ENCODE peak calls at places on chromosomes 2 and 18, in nine cellular contexts. One of them, this sample, is unnamed.

GRCh38 chr2:33384562-33384961 is 91.9 kb upstream of the RASGRP3 start:
- DNase-seq in AG04450: no peak
- DNase-seq in PC-3: no peak
- DNase-seq in stimulated activated CD4-positive, alpha-beta T cell treated with anti-CD3 and anti-CD28 coated beads, Interleukin-12 subunit alpha, Interleukin-12 subunit beta, amount 100 ng/mL, for 4 hours: no peak
- DNase-seq in SW 1271: no peak
- DNase-seq in EL: no peak
- DNase-seq in GM04504: no peak
- DNase-seq in AML-193: no peak
- DNase-seq in activated CD4-positive, CD25-positive, alpha-beta regulatory T cell treated with anti-CD3 and anti-CD28 coated beads, Interleukin-2, amount 50 U/mL, for 72 hours: no peak
- DNase-seq in this sample: no peak

GRCh38 chr2:29228276-29228675 is 113.1 kb downstream of the CLIP4 start:
- DNase-seq in stimulated activated CD4-positive, alpha-beta T cell treated with anti-CD3 and anti-CD28 coated beads, Interleukin-12 subunit alpha, Interleukin-12 subunit beta, amount 100 ng/mL, for 4 hours: no peak
- DNase-seq in AML-193: no peak
- DNase-seq in PC-3: no peak
- DNase-seq in GM04504: no peak
- DNase-seq in SW 1271: no peak
- DNase-seq in AG04450: no peak
- DNase-seq in activated CD4-positive, CD25-positive, alpha-beta regulatory T cell treated with anti-CD3 and anti-CD28 coated beads, Interleukin-2, amount 50 U/mL, for 72 hours: no peak
- DNase-seq in EL: peak; percentile 72
- DNase-seq in this sample: no peak

GRCh38 chr2:95525294-95526035 is 40.9 kb upstream of the TRIM43B start:
- DNase-seq in activated CD4-positive, CD25-positive, alpha-beta regulatory T cell treated with anti-CD3 and anti-CD28 coated beads, Interleukin-2, amount 50 U/mL, for 72 hours: no peak
- DNase-seq in PC-3: peak; percentile 36
- DNase-seq in SW 1271: no peak
- DNase-seq in stimulated activated CD4-positive, alpha-beta T cell treated with anti-CD3 and anti-CD28 coated beads, Interleukin-12 subunit alpha, Interleukin-12 subunit beta, amount 100 ng/mL, for 4 hours: no peak
- DNase-seq in AML-193: no peak
- DNase-seq in AG04450: no peak
- DNase-seq in EL: no peak
- DNase-seq in GM04504: no peak
- DNase-seq in this sample: no peak

GRCh38 chr2:136305517-136306192 is 187.7 kb upstream of the CXCR4 start:
- DNase-seq in EL: no peak
- DNase-seq in GM04504: no peak
- DNase-seq in stimulated activated CD4-positive, alpha-beta T cell treated with anti-CD3 and anti-CD28 coated beads, Interleukin-12 subunit alpha, Interleukin-12 subunit beta, amount 100 ng/mL, for 4 hours: peak; percentile 37
- DNase-seq in AML-193: peak; percentile 3
- DNase-seq in activated CD4-positive, CD25-positive, alpha-beta regulatory T cell treated with anti-CD3 and anti-CD28 coated beads, Interleukin-2, amount 50 U/mL, for 72 hours: peak; percentile 54
- DNase-seq in AG04450: no peak
- DNase-seq in PC-3: no peak
- DNase-seq in SW 1271: no peak
- DNase-seq in this sample: no peak

GRCh38 chr2:222250313-222250712 is 48.5 kb downstream of the PAX3 start:
- DNase-seq in AML-193: no peak
- DNase-seq in stimulated activated CD4-positive, alpha-beta T cell treated with anti-CD3 and anti-CD28 coated beads, Interleukin-12 subunit alpha, Interleukin-12 subunit beta, amount 100 ng/mL, for 4 hours: no peak
- DNase-seq in GM04504: no peak
- DNase-seq in SW 1271: no peak
- DNase-seq in AG04450: no peak
- DNase-seq in EL: no peak
- DNase-seq in activated CD4-positive, CD25-positive, alpha-beta regulatory T cell treated with anti-CD3 and anti-CD28 coated beads, Interleukin-2, amount 50 U/mL, for 72 hours: no peak
- DNase-seq in PC-3: no peak
- DNase-seq in this sample: no peak

GRCh38 chr2:84257871-84258270 is 201.2 kb downstream of the SUCLG1 start:
- DNase-seq in SW 1271: no peak
- DNase-seq in activated CD4-positive, CD25-positive, alpha-beta regulatory T cell treated with anti-CD3 and anti-CD28 coated beads, Interleukin-2, amount 50 U/mL, for 72 hours: no peak
- DNase-seq in EL: no peak
- DNase-seq in AG04450: no peak
- DNase-seq in PC-3: peak; percentile 25
- DNase-seq in GM04504: peak; percentile 1
- DNase-seq in AML-193: no peak
- DNase-seq in stimulated activated CD4-positive, alpha-beta T cell treated with anti-CD3 and anti-CD28 coated beads, Interleukin-12 subunit alpha, Interleukin-12 subunit beta, amount 100 ng/mL, for 4 hours: no peak
- DNase-seq in this sample: no peak

GRCh38 chr2:150789376-150789905 is 302.0 kb upstream of the RND3 start:
- DNase-seq in GM04504: no peak
- DNase-seq in EL: no peak
- DNase-seq in activated CD4-positive, CD25-positive, alpha-beta regulatory T cell treated with anti-CD3 and anti-CD28 coated beads, Interleukin-2, amount 50 U/mL, for 72 hours: no peak
- DNase-seq in AML-193: no peak
- DNase-seq in AG04450: no peak
- DNase-seq in PC-3: no peak
- DNase-seq in stimulated activated CD4-positive, alpha-beta T cell treated with anti-CD3 and anti-CD28 coated beads, Interleukin-12 subunit alpha, Interleukin-12 subunit beta, amount 100 ng/mL, for 4 hours: no peak
- DNase-seq in SW 1271: no peak
- DNase-seq in this sample: no peak

GRCh38 chr18:13477147-13477683 is 249.1 kb downstream of the FAM210A start:
- DNase-seq in EL: no peak
- DNase-seq in GM04504: no peak
- DNase-seq in AG04450: no peak
- DNase-seq in stimulated activated CD4-positive, alpha-beta T cell treated with anti-CD3 and anti-CD28 coated beads, Interleukin-12 subunit alpha, Interleukin-12 subunit beta, amount 100 ng/mL, for 4 hours: no peak
- DNase-seq in SW 1271: no peak
- DNase-seq in AML-193: no peak
- DNase-seq in PC-3: no peak
- DNase-seq in activated CD4-positive, CD25-positive, alpha-beta regulatory T cell treated with anti-CD3 and anti-CD28 coated beads, Interleukin-2, amount 50 U/mL, for 72 hours: no peak
- DNase-seq in this sample: no peak

GRCh38 chr2:212032032-212032431 is 506.6 kb downstream of the ERBB4 start:
- DNase-seq in stimulated activated CD4-positive, alpha-beta T cell treated with anti-CD3 and anti-CD28 coated beads, Interleukin-12 subunit alpha, Interleukin-12 subunit beta, amount 100 ng/mL, for 4 hours: no peak
- DNase-seq in GM04504: no peak
- DNase-seq in SW 1271: no peak
- DNase-seq in PC-3: peak; percentile 13
- DNase-seq in activated CD4-positive, CD25-positive, alpha-beta regulatory T cell treated with anti-CD3 and anti-CD28 coated beads, Interleukin-2, amount 50 U/mL, for 72 hours: no peak
- DNase-seq in EL: peak; percentile 80
- DNase-seq in AML-193: no peak
- DNase-seq in AG04450: no peak
- DNase-seq in this sample: no peak

GRCh38 chr2:48435909-48436308 is 94.0 kb upstream of the STON1 start:
- DNase-seq in PC-3: peak; percentile 13
- DNase-seq in GM04504: no peak
- DNase-seq in AML-193: no peak
- DNase-seq in stimulated activated CD4-positive, alpha-beta T cell treated with anti-CD3 and anti-CD28 coated beads, Interleukin-12 subunit alpha, Interleukin-12 subunit beta, amount 100 ng/mL, for 4 hours: no peak
- DNase-seq in SW 1271: no peak
- DNase-seq in activated CD4-positive, CD25-positive, alpha-beta regulatory T cell treated with anti-CD3 and anti-CD28 coated beads, Interleukin-2, amount 50 U/mL, for 72 hours: no peak
- DNase-seq in AG04450: no peak
- DNase-seq in EL: no peak
- DNase-seq in this sample: no peak

GRCh38 chr2:6824962-6825361 is 40.7 kb downstream of the CMPK2 start:
- DNase-seq in activated CD4-positive, CD25-positive, alpha-beta regulatory T cell treated with anti-CD3 and anti-CD28 coated beads, Interleukin-2, amount 50 U/mL, for 72 hours: no peak
- DNase-seq in EL: peak; percentile 67
- DNase-seq in AML-193: no peak
- DNase-seq in SW 1271: no peak
- DNase-seq in GM04504: no peak
- DNase-seq in stimulated activated CD4-positive, alpha-beta T cell treated with anti-CD3 and anti-CD28 coated beads, Interleukin-12 subunit alpha, Interleukin-12 subunit beta, amount 100 ng/mL, for 4 hours: no peak
- DNase-seq in AG04450: no peak
- DNase-seq in PC-3: no peak
- DNase-seq in this sample: no peak

GRCh38 chr2:226154610-226155009 is 645.0 kb downstream of the IRS1 start:
- DNase-seq in AML-193: no peak
- DNase-seq in EL: no peak
- DNase-seq in SW 1271: no peak
- DNase-seq in GM04504: no peak
- DNase-seq in PC-3: no peak
- DNase-seq in activated CD4-positive, CD25-positive, alpha-beta regulatory T cell treated with anti-CD3 and anti-CD28 coated beads, Interleukin-2, amount 50 U/mL, for 72 hours: no peak
- DNase-seq in stimulated activated CD4-positive, alpha-beta T cell treated with anti-CD3 and anti-CD28 coated beads, Interleukin-12 subunit alpha, Interleukin-12 subunit beta, amount 100 ng/mL, for 4 hours: no peak
- DNase-seq in AG04450: no peak
- DNase-seq in this sample: no peak

GRCh38 chr2:201698588-201699226 is at the start of gene MPP4:
- DNase-seq in activated CD4-positive, CD25-positive, alpha-beta regulatory T cell treated with anti-CD3 and anti-CD28 coated beads, Interleukin-2, amount 50 U/mL, for 72 hours: no peak
- DNase-seq in SW 1271: peak; percentile 4
- DNase-seq in stimulated activated CD4-positive, alpha-beta T cell treated with anti-CD3 and anti-CD28 coated beads, Interleukin-12 subunit alpha, Interleukin-12 subunit beta, amount 100 ng/mL, for 4 hours: no peak
- DNase-seq in EL: peak; percentile 77
- DNase-seq in AG04450: no peak
- DNase-seq in AML-193: no peak
- DNase-seq in PC-3: peak; percentile 80
- DNase-seq in GM04504: peak; percentile 60
- DNase-seq in this sample: no peak

GRCh38 chr2:235021752-235022151 is 69.9 kb downstream of the SH3BP4 start:
- DNase-seq in PC-3: peak; percentile 95
- DNase-seq in activated CD4-positive, CD25-positive, alpha-beta regulatory T cell treated with anti-CD3 and anti-CD28 coated beads, Interleukin-2, amount 50 U/mL, for 72 hours: no peak
- DNase-seq in AG04450: peak; percentile 47
- DNase-seq in SW 1271: peak; percentile 50
- DNase-seq in EL: peak; percentile 95
- DNase-seq in stimulated activated CD4-positive, alpha-beta T cell treated with anti-CD3 and anti-CD28 coated beads, Interleukin-12 subunit alpha, Interleukin-12 subunit beta, amount 100 ng/mL, for 4 hours: no peak
- DNase-seq in AML-193: no peak
- DNase-seq in GM04504: peak; percentile 82
- DNase-seq in this sample: no peak

GRCh38 chr18:73414598-73414997 is 546.8 kb upstream of the NETO1 start:
- DNase-seq in GM04504: no peak
- DNase-seq in PC-3: no peak
- DNase-seq in stimulated activated CD4-positive, alpha-beta T cell treated with anti-CD3 and anti-CD28 coated beads, Interleukin-12 subunit alpha, Interleukin-12 subunit beta, amount 100 ng/mL, for 4 hours: no peak
- DNase-seq in SW 1271: no peak
- DNase-seq in AML-193: no peak
- DNase-seq in AG04450: no peak
- DNase-seq in activated CD4-positive, CD25-positive, alpha-beta regulatory T cell treated with anti-CD3 and anti-CD28 coated beads, Interleukin-2, amount 50 U/mL, for 72 hours: no peak
- DNase-seq in EL: no peak
- DNase-seq in this sample: no peak

GRCh38 chr2:97724501-97724900 is 11.1 kb downstream of the ZAP70 start:
- DNase-seq in activated CD4-positive, CD25-positive, alpha-beta regulatory T cell treated with anti-CD3 and anti-CD28 coated beads, Interleukin-2, amount 50 U/mL, for 72 hours: no peak
- DNase-seq in AG04450: no peak
- DNase-seq in AML-193: no peak
- DNase-seq in EL: no peak
- DNase-seq in SW 1271: no peak
- DNase-seq in PC-3: no peak
- DNase-seq in GM04504: no peak
- DNase-seq in stimulated activated CD4-positive, alpha-beta T cell treated with anti-CD3 and anti-CD28 coated beads, Interleukin-12 subunit alpha, Interleukin-12 subunit beta, amount 100 ng/mL, for 4 hours: no peak
- DNase-seq in this sample: no peak

GRCh38 chr2:88074854-88075292 is 7.2 kb downstream of the SMYD1 start:
- DNase-seq in stimulated activated CD4-positive, alpha-beta T cell treated with anti-CD3 and anti-CD28 coated beads, Interleukin-12 subunit alpha, Interleukin-12 subunit beta, amount 100 ng/mL, for 4 hours: no peak
- DNase-seq in SW 1271: no peak
- DNase-seq in GM04504: no peak
- DNase-seq in EL: peak; percentile 84
- DNase-seq in activated CD4-positive, CD25-positive, alpha-beta regulatory T cell treated with anti-CD3 and anti-CD28 coated beads, Interleukin-2, amount 50 U/mL, for 72 hours: no peak
- DNase-seq in AG04450: peak; percentile 21
- DNase-seq in PC-3: peak; percentile 77
- DNase-seq in AML-193: peak; percentile 74
- DNase-seq in this sample: no peak

GRCh38 chr2:66537001-66537400 is 102.1 kb downstream of the MEIS1 start:
- DNase-seq in stimulated activated CD4-positive, alpha-beta T cell treated with anti-CD3 and anti-CD28 coated beads, Interleukin-12 subunit alpha, Interleukin-12 subunit beta, amount 100 ng/mL, for 4 hours: no peak
- DNase-seq in AG04450: no peak
- DNase-seq in EL: peak; percentile 18
- DNase-seq in activated CD4-positive, CD25-positive, alpha-beta regulatory T cell treated with anti-CD3 and anti-CD28 coated beads, Interleukin-2, amount 50 U/mL, for 72 hours: no peak
- DNase-seq in AML-193: no peak
- DNase-seq in GM04504: no peak
- DNase-seq in PC-3: no peak
- DNase-seq in SW 1271: no peak
- DNase-seq in this sample: no peak

GRCh38 chr2:173523497-173523896 is 168.8 kb downstream of the CDCA7 start:
- DNase-seq in PC-3: no peak
- DNase-seq in EL: no peak
- DNase-seq in GM04504: no peak
- DNase-seq in AML-193: no peak
- DNase-seq in AG04450: no peak
- DNase-seq in stimulated activated CD4-positive, alpha-beta T cell treated with anti-CD3 and anti-CD28 coated beads, Interleukin-12 subunit alpha, Interleukin-12 subunit beta, amount 100 ng/mL, for 4 hours: no peak
- DNase-seq in activated CD4-positive, CD25-positive, alpha-beta regulatory T cell treated with anti-CD3 and anti-CD28 coated beads, Interleukin-2, amount 50 U/mL, for 72 hours: no peak
- DNase-seq in SW 1271: no peak
- DNase-seq in this sample: no peak

GRCh38 chr18:10139783-10140410 is 226.1 kb downstream of the VAPA start:
- DNase-seq in AML-193: no peak
- DNase-seq in PC-3: peak; percentile 49
- DNase-seq in GM04504: peak; percentile 69
- DNase-seq in stimulated activated CD4-positive, alpha-beta T cell treated with anti-CD3 and anti-CD28 coated beads, Interleukin-12 subunit alpha, Interleukin-12 subunit beta, amount 100 ng/mL, for 4 hours: no peak
- DNase-seq in SW 1271: no peak
- DNase-seq in activated CD4-positive, CD25-positive, alpha-beta regulatory T cell treated with anti-CD3 and anti-CD28 coated beads, Interleukin-2, amount 50 U/mL, for 72 hours: no peak
- DNase-seq in AG04450: no peak
- DNase-seq in EL: peak; percentile 82
- DNase-seq in this sample: peak; percentile 60

GRCh38 chr2:53787911-53788289 is 1.1 kb downstream of the ERLEC1 start:
- DNase-seq in AG04450: no peak
- DNase-seq in stimulated activated CD4-positive, alpha-beta T cell treated with anti-CD3 and anti-CD28 coated beads, Interleukin-12 subunit alpha, Interleukin-12 subunit beta, amount 100 ng/mL, for 4 hours: no peak
- DNase-seq in activated CD4-positive, CD25-positive, alpha-beta regulatory T cell treated with anti-CD3 and anti-CD28 coated beads, Interleukin-2, amount 50 U/mL, for 72 hours: no peak
- DNase-seq in PC-3: peak; percentile 14
- DNase-seq in SW 1271: no peak
- DNase-seq in AML-193: peak; percentile 14
- DNase-seq in GM04504: peak; percentile 0
- DNase-seq in EL: no peak
- DNase-seq in this sample: no peak

GRCh38 chr18:45802814-45803492 is 22.5 kb upstream of the SIGLEC15 start:
- DNase-seq in AG04450: peak; percentile 95
- DNase-seq in stimulated activated CD4-positive, alpha-beta T cell treated with anti-CD3 and anti-CD28 coated beads, Interleukin-12 subunit alpha, Interleukin-12 subunit beta, amount 100 ng/mL, for 4 hours: no peak
- DNase-seq in PC-3: peak; percentile 87
- DNase-seq in activated CD4-positive, CD25-positive, alpha-beta regulatory T cell treated with anti-CD3 and anti-CD28 coated beads, Interleukin-2, amount 50 U/mL, for 72 hours: no peak
- DNase-seq in AML-193: peak; percentile 35
- DNase-seq in SW 1271: peak; percentile 70
- DNase-seq in EL: peak; percentile 94
- DNase-seq in GM04504: peak; percentile 94
- DNase-seq in this sample: no peak

GRCh38 chr2:113980946-113981345 is 91.1 kb downstream of the ACTR3 start:
- DNase-seq in SW 1271: no peak
- DNase-seq in EL: peak; percentile 39
- DNase-seq in activated CD4-positive, CD25-positive, alpha-beta regulatory T cell treated with anti-CD3 and anti-CD28 coated beads, Interleukin-2, amount 50 U/mL, for 72 hours: no peak
- DNase-seq in stimulated activated CD4-positive, alpha-beta T cell treated with anti-CD3 and anti-CD28 coated beads, Interleukin-12 subunit alpha, Interleukin-12 subunit beta, amount 100 ng/mL, for 4 hours: no peak
- DNase-seq in GM04504: no peak
- DNase-seq in PC-3: peak; percentile 20
- DNase-seq in AML-193: no peak
- DNase-seq in AG04450: no peak
- DNase-seq in this sample: no peak

GRCh38 chr18:3246636-3247242 is 862 bp upstream of the MYL12A start:
- DNase-seq in stimulated activated CD4-positive, alpha-beta T cell treated with anti-CD3 and anti-CD28 coated beads, Interleukin-12 subunit alpha, Interleukin-12 subunit beta, amount 100 ng/mL, for 4 hours: peak; percentile 26
- DNase-seq in GM04504: no peak
- DNase-seq in activated CD4-positive, CD25-positive, alpha-beta regulatory T cell treated with anti-CD3 and anti-CD28 coated beads, Interleukin-2, amount 50 U/mL, for 72 hours: peak; percentile 37
- DNase-seq in PC-3: peak; percentile 32
- DNase-seq in SW 1271: no peak
- DNase-seq in AG04450: no peak
- DNase-seq in EL: no peak
- DNase-seq in AML-193: no peak
- DNase-seq in this sample: no peak

GRCh38 chr2:290090-290722 is 2.3 kb upstream of the ALKAL2 start:
- DNase-seq in stimulated activated CD4-positive, alpha-beta T cell treated with anti-CD3 and anti-CD28 coated beads, Interleukin-12 subunit alpha, Interleukin-12 subunit beta, amount 100 ng/mL, for 4 hours: peak; percentile 49
- DNase-seq in activated CD4-positive, CD25-positive, alpha-beta regulatory T cell treated with anti-CD3 and anti-CD28 coated beads, Interleukin-2, amount 50 U/mL, for 72 hours: no peak
- DNase-seq in AG04450: peak; percentile 38
- DNase-seq in SW 1271: no peak
- DNase-seq in PC-3: peak; percentile 80
- DNase-seq in GM04504: peak; percentile 31
- DNase-seq in EL: peak; percentile 68
- DNase-seq in AML-193: no peak
- DNase-seq in this sample: peak; percentile 91

GRCh38 chr2:105573910-105574655 is 170.6 kb upstream of the NCK2 start:
- DNase-seq in AML-193: no peak
- DNase-seq in PC-3: no peak
- DNase-seq in activated CD4-positive, CD25-positive, alpha-beta regulatory T cell treated with anti-CD3 and anti-CD28 coated beads, Interleukin-2, amount 50 U/mL, for 72 hours: no peak
- DNase-seq in EL: no peak
- DNase-seq in GM04504: no peak
- DNase-seq in SW 1271: no peak
- DNase-seq in stimulated activated CD4-positive, alpha-beta T cell treated with anti-CD3 and anti-CD28 coated beads, Interleukin-12 subunit alpha, Interleukin-12 subunit beta, amount 100 ng/mL, for 4 hours: no peak
- DNase-seq in AG04450: no peak
- DNase-seq in this sample: no peak

GRCh38 chr18:79581911-79582310 is 97.7 kb upstream of the CTDP1 start:
- DNase-seq in EL: no peak
- DNase-seq in stimulated activated CD4-positive, alpha-beta T cell treated with anti-CD3 and anti-CD28 coated beads, Interleukin-12 subunit alpha, Interleukin-12 subunit beta, amount 100 ng/mL, for 4 hours: no peak
- DNase-seq in activated CD4-positive, CD25-positive, alpha-beta regulatory T cell treated with anti-CD3 and anti-CD28 coated beads, Interleukin-2, amount 50 U/mL, for 72 hours: peak; percentile 16
- DNase-seq in GM04504: no peak
- DNase-seq in SW 1271: no peak
- DNase-seq in AG04450: no peak
- DNase-seq in PC-3: no peak
- DNase-seq in AML-193: no peak
- DNase-seq in this sample: peak; percentile 73

GRCh38 chr2:41966431-41966893 is 81.4 kb upstream of the PKDCC start:
- DNase-seq in activated CD4-positive, CD25-positive, alpha-beta regulatory T cell treated with anti-CD3 and anti-CD28 coated beads, Interleukin-2, amount 50 U/mL, for 72 hours: no peak
- DNase-seq in AG04450: peak; percentile 82
- DNase-seq in stimulated activated CD4-positive, alpha-beta T cell treated with anti-CD3 and anti-CD28 coated beads, Interleukin-12 subunit alpha, Interleukin-12 subunit beta, amount 100 ng/mL, for 4 hours: no peak
- DNase-seq in EL: peak; percentile 98
- DNase-seq in GM04504: peak; percentile 96
- DNase-seq in PC-3: peak; percentile 96
- DNase-seq in SW 1271: no peak
- DNase-seq in AML-193: no peak
- DNase-seq in this sample: peak; percentile 94

GRCh38 chr2:61463769-61464475 is 7.0 kb downstream of the USP34 start:
- DNase-seq in GM04504: no peak
- DNase-seq in AG04450: no peak
- DNase-seq in AML-193: no peak
- DNase-seq in PC-3: no peak
- DNase-seq in activated CD4-positive, CD25-positive, alpha-beta regulatory T cell treated with anti-CD3 and anti-CD28 coated beads, Interleukin-2, amount 50 U/mL, for 72 hours: no peak
- DNase-seq in stimulated activated CD4-positive, alpha-beta T cell treated with anti-CD3 and anti-CD28 coated beads, Interleukin-12 subunit alpha, Interleukin-12 subunit beta, amount 100 ng/mL, for 4 hours: no peak
- DNase-seq in SW 1271: no peak
- DNase-seq in EL: no peak
- DNase-seq in this sample: no peak

GRCh38 chr2:231228223-231228622 is 29.8 kb downstream of the ARMC9 start:
- DNase-seq in SW 1271: no peak
- DNase-seq in stimulated activated CD4-positive, alpha-beta T cell treated with anti-CD3 and anti-CD28 coated beads, Interleukin-12 subunit alpha, Interleukin-12 subunit beta, amount 100 ng/mL, for 4 hours: no peak
- DNase-seq in activated CD4-positive, CD25-positive, alpha-beta regulatory T cell treated with anti-CD3 and anti-CD28 coated beads, Interleukin-2, amount 50 U/mL, for 72 hours: no peak
- DNase-seq in EL: no peak
- DNase-seq in AML-193: no peak
- DNase-seq in AG04450: no peak
- DNase-seq in GM04504: no peak
- DNase-seq in PC-3: no peak
- DNase-seq in this sample: no peak

GRCh38 chr2:8676191-8676914 is 5.5 kb upstream of the ID2 start:
- DNase-seq in AML-193: no peak
- DNase-seq in EL: peak; percentile 74
- DNase-seq in PC-3: peak; percentile 53
- DNase-seq in AG04450: no peak
- DNase-seq in GM04504: peak; percentile 75
- DNase-seq in SW 1271: no peak
- DNase-seq in stimulated activated CD4-positive, alpha-beta T cell treated with anti-CD3 and anti-CD28 coated beads, Interleukin-12 subunit alpha, Interleukin-12 subunit beta, amount 100 ng/mL, for 4 hours: no peak
- DNase-seq in activated CD4-positive, CD25-positive, alpha-beta regulatory T cell treated with anti-CD3 and anti-CD28 coated beads, Interleukin-2, amount 50 U/mL, for 72 hours: no peak
- DNase-seq in this sample: no peak

This sample was measured in osteocyte.